ENCODE peak calls at places on chromosome 11, in nine cellular contexts. N is foreskin keratinocyte, E is breast epithelium, V is IMR-90, L is lower lobe of right lung, H is OCI-LY7, S is uterus, X is body of pancreas, J is ovary. I is an unnamed sample.

GRCh38 chr11:112655386-112655785 is 305.8 kb upstream of the NCAM1 start:
- DNase-seq in N (no peak), E (peak; percentile 35), V (peak; percentile 2), L (peak; percentile 56), H (no peak), S (peak; percentile 87), X (peak; percentile 50), J (peak; percentile 86), I (peak; percentile 67)

GRCh38 chr11:83681045-83681781 is 395.0 kb upstream of the CCDC90B start:
- DNase-seq in N (no peak), E (no peak), V (no peak), L (no peak), H (peak; percentile 7), S (no peak), X (peak; percentile 10), J (no peak), I (no peak)

GRCh38 chr11:77003954-77004353 is 30.2 kb upstream of the B3GNT6 start:
- DNase-seq in N (peak; percentile 18), E (no peak), V (peak; percentile 5), L (no peak), H (no peak), S (no peak), X (no peak), J (no peak), I (no peak)

GRCh38 chr11:115550291-115551059 is 46.3 kb upstream of the CADM1 start:
- DNase-seq in N (no peak), E (no peak), V (no peak), L (no peak), H (no peak), S (no peak), X (no peak), J (no peak), I (no peak)

GRCh38 chr11:83011333-83012167 is 60.1 kb downstream of the RAB30 start:
- DNase-seq in N (no peak), E (no peak), V (no peak), L (no peak), H (no peak), S (no peak), X (peak; percentile 69), J (no peak), I (no peak)

GRCh38 chr11:61792310-61793083 is at the start of the genes FEN1 and TMEM258:
- DNase-seq in N (peak; percentile 91), E (peak; percentile 92), V (peak; percentile 94), L (peak; percentile 95), H (peak; percentile 92), S (peak; percentile 84), X (peak; percentile 89), J (peak; percentile 91), I (peak; percentile 89)

GRCh38 chr11:4658629-4659453 is 15.1 kb downstream of the OR51E1 start:
- DNase-seq in N (no peak), E (no peak), V (peak; percentile 37), L (no peak), H (no peak), S (no peak), X (no peak), J (no peak), I (no peak)

GRCh38 chr11:121257976-121258375 is 34.6 kb upstream of the SC5D start:
- DNase-seq in N (peak; percentile 64), E (no peak), V (no peak), L (no peak), H (no peak), S (no peak), X (no peak), J (no peak), I (no peak)

GRCh38 chr11:67287355-67288197 is 1.5 kb upstream of the ANKRD13D start:
- DNase-seq in N (no peak), E (no peak), V (no peak), L (peak; percentile 26), H (peak; percentile 22), S (no peak), X (no peak), J (peak; percentile 35), I (no peak)

GRCh38 chr11:126999366-126999765 is 1.2 kb downstream of the KIRREL3 start:
- DNase-seq in N (no peak), E (no peak), V (no peak), L (no peak), H (no peak), S (no peak), X (no peak), J (no peak), I (no peak)

GRCh38 chr11:61294717-61295595 is at the start of gene VWCE:
- DNase-seq in N (peak; percentile 36), E (no peak), V (peak; percentile 41), L (peak; percentile 61), H (peak; percentile 89), S (peak; percentile 62), X (peak; percentile 67), J (peak; percentile 84), I (no peak)

GRCh38 chr11:66443602-66444001 is 5.0 kb upstream of the MRPL11 start:
- DNase-seq in N (peak; percentile 44), E (no peak), V (peak; percentile 92), L (no peak), H (no peak), S (no peak), X (no peak), J (no peak), I (no peak)

GRCh38 chr11:8601376-8602133 is 7.5 kb upstream of the STK33 start:
- DNase-seq in N (no peak), E (no peak), V (no peak), L (no peak), H (no peak), S (no peak), X (no peak), J (no peak), I (no peak)

GRCh38 chr11:86484164-86484794 is 109.6 kb downstream of the CCDC81 start:
- DNase-seq in N (peak; percentile 97), E (no peak), V (peak; percentile 100), L (no peak), H (no peak), S (peak; percentile 65), X (peak; percentile 17), J (peak; percentile 53), I (no peak)

GRCh38 chr11:104254347-104254746 is 90.4 kb upstream of the PDGFD start:
- DNase-seq in N (no peak), E (no peak), V (no peak), L (no peak), H (peak; percentile 32), S (no peak), X (peak; percentile 57), J (no peak), I (no peak)

GRCh38 chr11:104259121-104259610 is 95.2 kb upstream of the PDGFD start:
- DNase-seq in N (no peak), E (no peak), V (no peak), L (no peak), H (no peak), S (no peak), X (no peak), J (no peak), I (no peak)

GRCh38 chr11:104260456-104260855 is 96.5 kb upstream of the PDGFD start:
- DNase-seq in N (no peak), E (no peak), V (no peak), L (no peak), H (no peak), S (no peak), X (no peak), J (no peak), I (no peak)

DNA sequence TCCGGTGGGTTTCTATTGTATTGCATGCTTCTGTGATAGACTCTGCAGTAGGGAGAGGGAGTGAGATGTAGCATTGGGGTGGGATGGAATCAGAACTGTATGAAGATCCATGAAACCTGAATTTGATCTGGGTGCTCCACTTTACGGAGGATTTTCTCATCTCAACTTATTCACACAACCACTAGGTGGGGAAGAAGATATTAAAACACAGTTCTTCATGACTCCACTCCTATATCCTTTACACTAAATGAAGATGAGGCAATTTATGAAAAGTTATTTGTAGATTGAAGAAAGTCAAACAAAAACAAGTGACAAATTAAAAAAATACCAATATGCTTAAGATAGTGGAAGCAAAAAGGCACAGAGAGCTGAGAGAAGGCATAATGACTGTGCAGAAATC is 92.6 kb upstream of the PDGFD start:
- DNase-seq in N (no peak), E (no peak), V (peak; percentile 13), L (no peak), H (no peak), S (no peak), X (no peak), J (no peak), I (no peak)
- TF ChIP-seq CTCF in N (peak; percentile 48), E (no peak), V (peak; percentile 24), L (no peak), H (peak; percentile 21), S (no peak), X (no peak), J (no peak), I (no peak)

GRCh38 chr11:114287154-114287553 is 9.0 kb upstream of the NNMT start:
- DNase-seq in N (no peak), E (no peak), V (no peak), L (no peak), H (no peak), S (no peak), X (no peak), J (no peak), I (no peak)
- H3K4me1 ChIP-seq in N (peaks cover 4% of the 10 kb centered on the region), E (peaks cover under 1% of the 10 kb centered on the region), V (peaks cover 14% of the 10 kb centered on the region), L (peaks cover 17% of the 10 kb centered on the region), H (no peaks in the 10 kb centered on the region), S (no peaks in the 10 kb centered on the region), X (peaks cover 4% of the 10 kb centered on the region), J (peaks cover 4% of the 10 kb centered on the region), I (peaks cover 19% of the 10 kb centered on the region)

DNA sequence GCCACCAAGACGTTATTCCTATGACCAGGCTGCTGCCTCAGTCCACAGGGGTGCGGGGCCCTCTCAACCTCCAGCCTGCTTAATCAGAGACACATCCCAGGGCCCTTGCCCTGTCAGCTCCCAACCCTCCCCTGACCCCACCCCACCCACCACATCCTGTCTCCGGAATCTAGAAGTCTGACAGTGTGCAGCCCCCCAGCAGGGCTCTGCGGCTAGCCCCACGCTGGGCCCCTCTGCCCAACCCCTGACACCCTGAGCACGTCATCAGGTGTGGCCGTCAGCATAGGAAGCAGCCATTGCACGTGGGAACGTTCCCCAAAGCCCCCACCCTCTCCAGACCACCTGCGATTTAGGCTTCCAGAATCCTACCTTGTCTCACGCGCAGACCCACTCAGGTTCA is 34.3 kb upstream of the IGSF9B start:
- DNase-seq in N (no peak), E (no peak), V (no peak), L (no peak), H (no peak), S (no peak), X (no peak), J (no peak), I (no peak)
- TF ChIP-seq CTCF in N (no peak), E (no peak), V (no peak), L (no peak), H (no peak), S (no peak), X (no peak), J (no peak), I (no peak)

DNA sequence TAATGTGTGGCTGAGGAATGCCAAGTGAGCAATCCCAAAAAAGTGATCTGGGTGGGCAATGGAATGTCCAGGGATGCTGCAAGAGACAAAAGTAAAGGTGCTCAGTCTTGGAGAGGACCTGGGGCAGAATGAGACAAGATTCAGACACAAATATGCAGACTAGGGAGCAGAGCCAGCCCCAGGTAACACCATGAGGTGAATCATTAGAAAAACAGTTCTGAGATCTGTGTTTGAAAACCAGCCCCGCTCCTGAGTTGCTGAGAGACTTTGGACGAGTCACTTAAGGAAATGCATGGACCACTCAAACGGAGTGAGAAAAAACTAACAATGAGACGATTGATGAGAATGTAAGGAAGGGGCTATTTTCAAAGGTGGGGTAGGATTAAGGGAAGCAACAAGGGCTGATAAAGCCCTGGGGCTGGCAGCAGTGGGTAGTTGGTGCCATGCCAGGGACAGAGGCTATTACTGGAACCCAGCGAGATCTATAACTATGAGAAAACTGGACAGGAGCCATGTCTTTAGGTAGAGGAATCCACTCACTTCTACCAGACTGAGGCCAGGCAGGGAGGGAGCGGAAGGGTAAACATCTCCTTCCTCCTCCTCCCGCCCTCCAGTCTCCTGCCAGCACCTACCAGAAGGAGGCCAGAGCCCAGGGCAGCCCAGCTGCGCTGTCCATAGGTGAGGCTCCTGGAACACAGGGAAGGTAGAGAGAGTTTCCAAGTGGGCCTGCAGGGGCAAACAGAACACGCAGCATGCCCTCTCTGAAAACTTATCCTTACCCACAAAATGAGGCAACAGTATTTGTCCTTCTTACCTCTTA is 130.4 kb upstream of the TEAD1 start:
- DNase-seq in N (peak; percentile 54), E (no peak), V (no peak), L (no peak), H (no peak), S (no peak), X (no peak), J (no peak), I (no peak)
- H3K4me1 ChIP-seq in N (peaks cover 32% of the 10 kb centered on the region), E (peaks cover 8% of the 10 kb centered on the region), V (peaks cover 38% of the 10 kb centered on the region), L (peaks cover 15% of the 10 kb centered on the region), H (no peaks in the 10 kb centered on the region), S (no peaks in the 10 kb centered on the region), X (no peaks in the 10 kb centered on the region), J (peaks cover 10% of the 10 kb centered on the region), I (peaks cover 18% of the 10 kb centered on the region)